ENCODE peak calls at places on chromosome 4, in four cellular contexts. Z, Q, W and K are unnamed samples.

GRCh38 chr4:14513471-14513870 is 488.8 kb upstream of the CPEB2 start:
- DNase-seq in Z (peak; percentile 37), Q (no peak), W (no peak), K (peak; percentile 9)

GRCh38 chr4:26256016-26256415 is 64.8 kb upstream of the RBPJ start:
- DNase-seq in Z (peak; percentile 79), Q (no peak), W (peak; percentile 33), K (peak; percentile 69)

GRCh38 chr4:24598025-24598424 is 13.7 kb upstream of the DHX15 start:
- DNase-seq in W (peak; percentile 12), Q (no peak), Z (no peak), K (no peak)

GRCh38 chr4:11724731-11725130 is 296.0 kb upstream of the HS3ST1 start:
- DNase-seq in W (peak; percentile 82), Q (no peak), Z (peak; percentile 87), K (peak; percentile 68)

GRCh38 chr4:88439161-88439760 is 17.7 kb upstream of the HERC5 start:
- DNase-seq in Q (no peak), W (no peak), Z (no peak), K (no peak)

GRCh38 chr4:17478073-17478472 is 33.8 kb downstream of the QDPR start:
- DNase-seq in Z (no peak), W (no peak), Q (no peak), K (peak; percentile 2)

GRCh38 chr4:22668702-22669101 is 24.0 kb upstream of the GBA3 start:
- DNase-seq in W (no peak), Q (no peak), Z (no peak), K (no peak)

GRCh38 chr4:182847956-182848450 is 69.2 kb downstream of the DCTD start:
- DNase-seq in Q (no peak), Z (no peak), W (no peak), K (no peak)

GRCh38 chr4:100095729-100096595 is 94.3 kb downstream of the DDIT4L start:
- DNase-seq in Q (peak; percentile 50), Z (peak; percentile 67), W (peak; percentile 77), K (peak; percentile 60)

GRCh38 chr4:44869222-44869882 is 143.0 kb upstream of the GNPDA2 start:
- DNase-seq in Q (no peak), Z (no peak), W (no peak), K (no peak)

GRCh38 chr4:183182873-183183725 is 84.0 kb downstream of the WWC2 start:
- DNase-seq in Z (peak; percentile 75), Q (no peak), W (peak; percentile 91), K (peak; percentile 76)

GRCh38 chr4:80196259-80197131 is 808 bp upstream of the PRDM8 start:
- DNase-seq in Z (no peak), W (peak; percentile 35), Q (no peak), K (peak; percentile 70)

GRCh38 chr4:53608242-53608641 is 17.0 kb upstream of the LNX1 start:
- DNase-seq in Q (no peak), W (no peak), Z (no peak), K (no peak)

GRCh38 chr4:13173974-13174373 is 310.2 kb downstream of the RAB28 start:
- DNase-seq in W (no peak), Z (peak; percentile 11), Q (no peak), K (no peak)

GRCh38 chr4:164109517-164109916 is 615.0 kb downstream of the TMA16 start:
- DNase-seq in Q (no peak), W (no peak), Z (no peak), K (peak; percentile 34)

GRCh38 chr4:94548571-94548970 is 96.8 kb downstream of the PDLIM5 start:
- DNase-seq in Q (no peak), W (peak; percentile 82), Z (peak; percentile 54), K (no peak)

GRCh38 chr4:94540476-94540875 is 88.7 kb downstream of the PDLIM5 start:
- DNase-seq in Q (no peak), Z (no peak), W (no peak), K (no peak)

GRCh38 chr4:94546949-94547348 is 95.2 kb downstream of the PDLIM5 start:
- DNase-seq in Q (no peak), Z (no peak), W (no peak), K (no peak)

GRCh38 chr4:94544811-94545210 is 93.1 kb downstream of the PDLIM5 start:
- DNase-seq in Q (no peak), Z (no peak), W (peak; percentile 30), K (no peak)

GRCh38 chr4:94545296-94545695 is 93.6 kb downstream of the PDLIM5 start:
- DNase-seq in W (peak; percentile 63), Q (no peak), Z (peak; percentile 39), K (no peak)
- H3K4me1 ChIP-seq in W (peaks cover 3% of the 10 kb centered on the region), Q (no peaks in the 10 kb centered on the region), Z (peaks cover 5% of the 10 kb centered on the region), K (peaks cover 47% of the 10 kb centered on the region)

DNA sequence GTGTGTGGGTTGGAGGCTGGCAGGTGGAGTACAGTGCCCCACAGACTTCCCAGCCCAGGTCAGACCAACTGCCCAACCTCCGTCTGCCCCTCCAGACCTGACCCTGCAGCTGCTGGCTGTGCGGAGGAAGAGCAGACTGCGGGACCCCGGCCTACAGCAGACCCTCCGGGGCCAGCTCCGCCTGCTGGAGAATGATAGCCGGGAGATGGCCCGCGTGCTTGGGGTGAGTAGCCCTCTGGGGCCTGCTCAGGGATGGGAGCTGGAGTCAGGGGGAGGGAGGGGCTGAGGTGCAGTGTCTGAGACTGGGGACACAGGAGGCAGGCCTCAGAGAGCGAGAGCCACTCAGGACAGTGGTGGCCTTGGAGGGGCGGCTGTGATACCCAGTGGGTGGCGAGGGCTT is 13.5 kb downstream of the SH3TC1 start:
- DNase-seq in Q (no peak), W (no peak), Z (no peak), K (no peak)
- H4K20me1 ChIP-seq in Q (no peaks in the 10 kb centered on the region), W (peaks cover 8% of the 10 kb centered on the region), Z (no peaks in the 10 kb centered on the region), K (peaks cover 17% of the 10 kb centered on the region)

GRCh38 chr4:3067473-3068001 is 6.8 kb downstream of the HTT-AS start:
- DNase-seq in Q (no peak), Z (no peak), W (no peak), K (no peak)
- H3K4me2 ChIP-seq in Q (no peak overlapping the region), Z (no peak overlapping the region), W (no peak overlapping the region), K (no peak overlapping the region)

DNA sequence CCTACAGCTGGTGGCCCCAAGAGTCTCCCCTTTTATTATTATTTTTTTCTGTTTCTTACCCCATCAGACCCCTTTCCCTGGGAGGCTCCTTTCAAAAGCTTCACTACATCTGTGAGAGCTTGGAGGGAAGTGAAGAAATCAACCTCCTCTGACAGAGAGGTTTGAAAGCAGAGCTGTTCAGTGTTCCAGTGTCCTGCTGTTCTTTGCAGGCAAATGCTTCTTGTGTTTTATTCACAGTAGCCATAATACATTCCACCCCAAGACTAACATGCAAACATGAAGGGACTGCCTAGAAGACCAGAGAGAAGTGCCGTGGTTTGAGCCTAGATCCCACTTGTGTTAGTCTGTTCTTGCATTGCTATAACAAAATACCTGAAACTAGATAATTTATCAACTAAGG is 192.1 kb downstream of the PTTG2 start:
- DNase-seq in W (no peak), Q (no peak), Z (peak; percentile 30), K (no peak)
- H3K4me1 ChIP-seq in W (peaks cover 23% of the 10 kb centered on the region), Q (peaks cover 15% of the 10 kb centered on the region), Z (peaks cover 12% of the 10 kb centered on the region), K (peaks cover 26% of the 10 kb centered on the region)

GRCh38 chr4:184434496-184435066 is 39.8 kb downstream of the IRF2 start:
- DNase-seq in W (no peak), Z (no peak), Q (no peak), K (no peak)
- H4K20me1 ChIP-seq in W (peaks cover 23% of the 10 kb centered on the region), Z (no peaks in the 10 kb centered on the region), Q (peaks cover 37% of the 10 kb centered on the region), K (peaks cover 45% of the 10 kb centered on the region)

GRCh38 chr4:140012688-140013087 is 141.3 kb downstream of the MAML3 start:
- DNase-seq in W (peak; percentile 95), Q (peak; percentile 33), Z (peak; percentile 96), K (peak; percentile 68)
- H3K4me2 ChIP-seq in W (peak overlapping the region; percentile 38), Q (no peak overlapping the region), Z (peak overlapping the region; percentile 29), K (peak overlapping the region; percentile 16)

GRCh38 chr4:185834088-185834487 is 22.1 kb upstream of the SORBS2 start:
- DNase-seq in Z (no peak), Q (no peak), W (no peak), K (no peak)
- H3K4me1 ChIP-seq in Z (peaks cover 10% of the 10 kb centered on the region), Q (peaks cover 11% of the 10 kb centered on the region), W (peaks cover 11% of the 10 kb centered on the region), K (peaks cover 12% of the 10 kb centered on the region)

GRCh38 chr4:2486981-2487380 is 18.1 kb downstream of the RNF4 start:
- DNase-seq in W (no peak), Z (no peak), Q (no peak), K (peak; percentile 55)
- H4K20me1 ChIP-seq in W (peaks cover 89% of the 10 kb centered on the region), Z (no peaks in the 10 kb centered on the region), Q (peaks cover 98% of the 10 kb centered on the region), K (peaks cover 79% of the 10 kb centered on the region)

GRCh38 chr4:168126952-168127351 is 34.6 kb downstream of the ANXA10 start:
- DNase-seq in Q (no peak), W (no peak), Z (no peak), K (no peak)

GRCh38 chr4:168128601-168129000 is 36.3 kb downstream of the ANXA10 start:
- DNase-seq in Z (no peak), Q (no peak), W (no peak), K (no peak)

GRCh38 chr4:168129802-168130201 is 37.5 kb downstream of the ANXA10 start:
- DNase-seq in Q (no peak), W (no peak), Z (no peak), K (no peak)

GRCh38 chr4:168124008-168124641 is 31.8 kb downstream of the ANXA10 start:
- DNase-seq in Z (peak; percentile 44), W (peak; percentile 88), Q (no peak), K (peak; percentile 30)

GRCh38 chr4:168129046-168129772 is 36.9 kb downstream of the ANXA10 start:
- DNase-seq in Z (no peak), Q (no peak), W (no peak), K (no peak)
- H3K4me2 ChIP-seq in Z (no peak overlapping the region), Q (peak overlapping the region; percentile 30), W (peak overlapping the region; percentile 5), K (peak overlapping the region; percentile 31)